ENCODE peak calls at places on chromosomes 1 and 21, in eight cellular contexts. E is pancreas; A is effector memory CD4-positive, alpha-beta T cell; G is astrocyte of the spinal cord; S is SK-N-SH; F is endothelial cell of umbilical vein; U is right atrium auricular region; P is mesendoderm. W is an unnamed sample.

GRCh38 chr1:117321680-117322609 is 45.3 kb upstream of the MAN1A2 start:
- DNase-seq in E (no peak), A (no peak), G (no peak), S (no peak), F (no peak), U (no peak), P (no peak), W (no peak)

GRCh38 chr1:224245188-224245587 is 62.1 kb downstream of the DEGS1 start:
- DNase-seq in E (no peak), A (no peak), G (peak), S (peak), F (peak), U (no peak), P (no peak), W (peak)

GRCh38 chr1:66402194-66402593 is 131.8 kb upstream of the SGIP1 start:
- DNase-seq in E (no peak), A (no peak), G (no peak), S (no peak), F (no peak), U (peak), P (no peak), W (no peak)

GRCh38 chr1:47432071-47433036 is 5.5 kb upstream of the FOXD2 start:
- DNase-seq in E (peak), A (peak), G (peak), S (peak), F (peak), U (peak), P (peak), W (peak)

GRCh38 chr1:230144010-230144614 is 77.1 kb downstream of the GALNT2 start:
- DNase-seq in E (no peak), A (no peak), G (no peak), S (no peak), F (no peak), U (no peak), P (no peak), W (no peak)

GRCh38 chr1:47866631-47867446 is 130.3 kb downstream of the TRABD2B start:
- DNase-seq in E (no peak), A (no peak), G (no peak), S (no peak), F (no peak), U (no peak), P (no peak), W (no peak)

GRCh38 chr1:3931310-3931700 is 31.2 kb upstream of the C1orf174 start:
- DNase-seq in E (no peak), A (no peak), G (no peak), S (no peak), F (no peak), U (no peak), P (no peak), W (no peak)

GRCh38 chr1:24294228-24294672 is 24.9 kb upstream of the GRHL3 start:
- DNase-seq in E (no peak), A (no peak), G (peak), S (no peak), F (peak), U (peak), P (peak), W (peak)

GRCh38 chr1:15345711-15346355 is 63.9 kb upstream of the EFHD2 start:
- DNase-seq in E (no peak), A (peak), G (no peak), S (no peak), F (no peak), U (peak), P (no peak), W (no peak)

GRCh38 chr1:203934027-203934426 is 72.6 kb downstream of the SNRPE start:
- DNase-seq in E (no peak), A (no peak), G (no peak), S (no peak), F (no peak), U (no peak), P (peak), W (no peak)

GRCh38 chr1:87140831-87141540 is 187.7 kb upstream of the LMO4 start:
- DNase-seq in E (no peak), A (no peak), G (peak), S (no peak), F (no peak), U (no peak), P (no peak), W (peak)

GRCh38 chr1:47230692-47231313 is 1.2 kb downstream of the TAL1 start:
- DNase-seq in E (no peak), A (no peak), G (no peak), S (peak), F (no peak), U (no peak), P (no peak), W (no peak)

GRCh38 chr1:19643602-19644419 is at the start of gene NBL1:
- DNase-seq in E (peak), A (peak), G (peak), S (peak), F (peak), U (no peak), P (no peak), W (peak)

GRCh38 chr1:94246692-94247145 is 9.3 kb upstream of the ARHGAP29 start:
- DNase-seq in E (no peak), A (no peak), G (no peak), S (peak), F (peak), U (no peak), P (peak), W (no peak)

GRCh38 chr1:21534674-21535378 is 25.6 kb downstream of the ALPL start:
- DNase-seq in E (no peak), A (no peak), G (peak), S (no peak), F (peak), U (no peak), P (peak), W (peak)

GRCh38 chr1:15678578-15678977 is 5.5 kb upstream of the PLEKHM2 start:
- DNase-seq in E (no peak), A (no peak), G (peak), S (no peak), F (peak), U (no peak), P (peak), W (peak)

GRCh38 chr1:97778718-97779117 is 142.1 kb downstream of the DPYD start:
- DNase-seq in E (no peak), A (no peak), G (peak), S (peak), F (no peak), U (no peak), P (no peak), W (no peak)

GRCh38 chr1:63831409-63831808 is 57.6 kb downstream of the ROR1 start:
- DNase-seq in E (no peak), A (no peak), G (no peak), S (no peak), F (no peak), U (no peak), P (no peak), W (no peak)

GRCh38 chr1:41361495-41362356 is 492 bp downstream of the FOXO6 start:
- DNase-seq in E (peak), A (no peak), G (no peak), S (peak), F (peak), U (no peak), P (peak), W (no peak)

GRCh38 chr1:209633335-209633997 is 18.8 kb downstream of the LAMB3 start:
- DNase-seq in E (no peak), A (no peak), G (no peak), S (no peak), F (no peak), U (no peak), P (no peak), W (no peak)

GRCh38 chr1:18182518-18183160 is 75.0 kb downstream of the IGSF21 start:
- DNase-seq in E (no peak), A (no peak), G (no peak), S (peak), F (no peak), U (peak), P (peak), W (peak)

GRCh38 chr1:59596432-59596831 is 218.3 kb upstream of the HOOK1 start:
- DNase-seq in E (peak), A (no peak), G (peak), S (no peak), F (peak), U (no peak), P (peak), W (peak)

GRCh38 chr1:109815809-109816791 is 52.4 kb upstream of the EPS8L3 start:
- DNase-seq in E (no peak), A (no peak), G (peak), S (no peak), F (no peak), U (no peak), P (no peak), W (no peak)

GRCh38 chr1:5701642-5702041 is 290.6 kb downstream of the NPHP4 start:
- DNase-seq in E (no peak), A (no peak), G (no peak), S (no peak), F (no peak), U (no peak), P (no peak), W (no peak)

GRCh38 chr21:33622253-33622652 is 19.3 kb downstream of the CRYZL1 start:
- DNase-seq in E (no peak), A (no peak), G (no peak), S (no peak), F (no peak), U (no peak), P (peak), W (no peak)

GRCh38 chr1:32494711-32495337 is 30.0 kb downstream of the ZBTB8B start:
- DNase-seq in E (no peak), A (no peak), G (no peak), S (no peak), F (no peak), U (no peak), P (no peak), W (no peak)

GRCh38 chr1:32498751-32499150 is 33.9 kb downstream of the ZBTB8B start:
- DNase-seq in E (no peak), A (no peak), G (no peak), S (no peak), F (no peak), U (no peak), P (no peak), W (no peak)

GRCh38 chr1:32494196-32494595 is 29.3 kb downstream of the ZBTB8B start:
- DNase-seq in E (no peak), A (no peak), G (no peak), S (peak), F (no peak), U (no peak), P (no peak), W (no peak)

GRCh38 chr1:32500387-32501209 is 35.7 kb downstream of the ZBTB8B start:
- DNase-seq in E (peak), A (no peak), G (peak), S (peak), F (peak), U (peak), P (peak), W (no peak)

GRCh38 chr1:32496127-32496526 is 31.3 kb downstream of the ZBTB8B start:
- DNase-seq in E (no peak), A (no peak), G (peak), S (no peak), F (peak), U (no peak), P (no peak), W (peak)
- H3K4me3 ChIP-seq in E (no peak), A (no peak), G (no peak), S (peak), F (peak), U (no peak), P (no peak), W (no peak)

GRCh38 chr1:239386453-239387303 is at the start of gene CHRM3:
- DNase-seq in E (peak), A (no peak), G (peak), S (peak), F (no peak), U (peak), P (peak), W (no peak)

GRCh38 chr1:239383714-239384113 is 2.7 kb upstream of the CHRM3 start:
- DNase-seq in E (no peak), A (no peak), G (no peak), S (no peak), F (no peak), U (no peak), P (no peak), W (no peak)

GRCh38 chr1:239387304-239388231 is 1.2 kb downstream of the CHRM3 start:
- DNase-seq in E (peak), A (no peak), G (peak), S (peak), F (no peak), U (no peak), P (peak), W (no peak)

GRCh38 chr1:239389703-239390102 is 3.3 kb downstream of the CHRM3 start:
- DNase-seq in E (no peak), A (no peak), G (no peak), S (peak), F (no peak), U (no peak), P (no peak), W (no peak)

GRCh38 chr1:239388578-239388977 is 2.2 kb downstream of the CHRM3 start:
- DNase-seq in E (no peak), A (no peak), G (no peak), S (no peak), F (no peak), U (no peak), P (no peak), W (no peak)
- H3K4me3 ChIP-seq in E (peak), A (no peak), G (no peak), S (no peak), F (no peak), U (no peak), P (no peak), W (no peak)

GRCh38 chr1:26096471-26096870 is 15.2 kb upstream of the PDIK1L start:
- DNase-seq in E (no peak), A (no peak), G (no peak), S (no peak), F (no peak), U (no peak), P (no peak), W (no peak)

GRCh38 chr1:26092422-26092821 is 19.2 kb upstream of the PDIK1L start:
- DNase-seq in E (no peak), A (no peak), G (no peak), S (no peak), F (no peak), U (no peak), P (peak), W (no peak)

GRCh38 chr1:26094677-26095383 is 16.8 kb upstream of the PDIK1L start:
- DNase-seq in E (peak), A (no peak), G (peak), S (peak), F (no peak), U (peak), P (peak), W (no peak)

GRCh38 chr1:26090893-26091292 is 20.7 kb upstream of the PDIK1L start:
- DNase-seq in E (no peak), A (no peak), G (no peak), S (no peak), F (no peak), U (no peak), P (no peak), W (no peak)

DNA sequence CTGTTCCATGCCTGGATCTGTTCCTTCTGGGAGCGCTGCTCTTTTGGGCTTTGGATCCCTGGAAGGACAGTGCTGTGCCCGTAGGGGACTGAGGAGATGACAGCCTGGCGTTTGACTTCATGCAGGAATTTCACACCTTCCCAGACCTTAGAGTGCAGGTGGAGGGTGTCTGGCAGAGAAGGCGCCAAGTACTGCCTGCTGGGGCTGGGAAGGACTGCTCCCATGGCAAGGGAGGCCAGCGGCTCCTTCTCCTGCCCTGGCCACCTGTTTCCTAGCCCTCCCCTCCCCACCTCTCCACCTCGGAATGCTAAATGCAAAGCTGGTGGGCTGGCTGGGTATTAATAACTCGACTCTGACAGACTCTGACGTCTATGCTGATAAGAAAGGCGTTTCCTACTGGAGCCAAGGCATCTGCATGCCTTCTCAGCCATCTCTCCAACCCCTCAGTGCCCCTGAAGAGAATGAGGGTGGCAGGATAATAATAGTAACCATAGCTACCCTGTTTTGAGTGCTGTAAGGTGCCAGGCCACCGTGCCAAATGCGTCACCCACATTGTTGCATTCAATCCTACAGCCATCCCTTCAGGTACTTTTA is 17.5 kb upstream of the PDIK1L start:
- DNase-seq in E (peak), A (no peak), G (no peak), S (no peak), F (no peak), U (no peak), P (peak), W (no peak)
- H3K4me3 ChIP-seq in E (no peak), A (no peak), G (no peak), S (no peak), F (no peak), U (peak), P (no peak), W (no peak)

GRCh38 chr1:162696286-162696862 is 64.1 kb downstream of the DDR2 start:
- DNase-seq in E (no peak), A (no peak), G (peak), S (peak), F (peak), U (peak), P (peak), W (peak)
- H3K4me3 ChIP-seq in E (no peak), A (no peak), G (no peak), S (no peak), F (no peak), U (no peak), P (no peak), W (no peak)

DNA sequence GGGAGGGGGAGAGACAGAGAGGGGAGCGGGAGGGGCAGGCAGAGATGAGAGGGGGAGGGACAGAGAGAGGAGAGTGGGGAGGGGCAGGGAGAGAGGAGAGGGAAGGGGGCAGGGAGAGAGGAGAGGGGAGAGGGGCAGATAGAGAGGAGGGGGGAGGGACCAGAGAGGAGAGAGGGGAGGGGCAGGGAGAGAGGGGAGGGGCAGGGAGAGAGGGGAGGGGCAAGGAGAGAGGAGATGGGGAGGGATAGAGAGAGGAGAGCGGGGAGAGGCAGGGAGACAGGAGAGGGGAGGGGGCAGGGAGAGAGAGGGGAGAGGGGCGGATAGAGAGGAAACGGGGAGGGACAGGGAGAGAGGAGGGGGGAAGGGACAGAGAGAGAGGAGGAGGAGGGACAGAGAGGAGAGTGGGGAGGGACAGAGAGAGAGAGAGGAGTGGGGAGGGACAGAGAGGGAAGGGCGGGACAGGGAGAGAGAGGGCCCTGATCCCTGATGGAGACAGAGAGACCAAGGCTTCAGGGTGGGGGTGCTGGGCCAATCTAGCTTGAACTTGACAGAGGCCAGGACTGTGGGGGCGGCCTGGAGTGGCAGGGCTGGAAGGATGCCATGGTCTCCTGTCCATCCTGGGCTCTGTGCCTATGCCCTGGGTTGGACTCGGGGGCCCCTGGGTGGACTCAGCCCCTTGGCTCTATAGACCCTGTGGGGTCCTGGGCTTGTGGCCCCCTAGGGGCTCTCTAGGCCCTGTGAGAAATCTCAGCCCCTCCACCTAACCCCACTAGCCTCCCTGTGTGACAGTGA is 43.6 kb downstream of the DMRTB1 start:
- DNase-seq in E (no peak), A (no peak), G (no peak), S (peak), F (no peak), U (no peak), P (peak), W (no peak)
- H3K4me3 ChIP-seq in E (no peak), A (no peak), G (no peak), S (no peak), F (no peak), U (no peak), P (no peak), W (no peak)

GRCh38 chr1:151197863-151198253 is 494 bp upstream of the PIP5K1A start:
- DNase-seq in E (no peak), A (no peak), G (no peak), S (no peak), F (no peak), U (no peak), P (no peak), W (no peak)

GRCh38 chr1:151193856-151194255 is 3.9 kb upstream of the VPS72 start:
- DNase-seq in E (no peak), A (no peak), G (no peak), S (no peak), F (no peak), U (no peak), P (no peak), W (no peak)

GRCh38 chr1:151198254-151199127 is at the start of gene PIP5K1A:
- DNase-seq in E (peak), A (peak), G (peak), S (peak), F (peak), U (peak), P (peak), W (peak)

GRCh38 chr1:151193304-151193703 is 3.3 kb upstream of the VPS72 start:
- DNase-seq in E (no peak), A (no peak), G (no peak), S (no peak), F (no peak), U (no peak), P (no peak), W (no peak)

DNA sequence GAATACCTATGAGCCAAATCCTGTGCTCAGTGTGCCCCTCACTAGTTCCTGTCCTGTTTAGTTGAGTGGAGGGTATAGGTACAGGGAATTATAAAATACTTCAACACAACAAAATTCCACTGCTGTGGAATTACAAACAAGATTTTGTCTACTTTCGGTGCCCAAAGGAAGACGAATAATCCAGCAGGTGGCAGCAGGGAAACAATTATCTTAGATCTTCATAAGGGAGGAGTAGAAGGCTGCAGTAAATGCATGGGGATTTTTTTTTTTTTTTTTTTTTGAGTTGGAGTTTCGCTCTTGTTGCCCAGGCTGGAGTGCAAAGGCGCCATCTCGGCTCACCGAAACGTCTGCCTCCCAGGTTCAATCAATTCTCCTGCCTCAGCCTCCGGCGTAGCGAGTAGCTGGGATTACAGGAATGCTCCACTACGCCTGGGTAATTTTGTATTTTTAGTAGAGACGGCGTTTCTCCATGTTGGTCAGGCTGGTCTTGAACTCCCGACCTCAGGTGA is 2.0 kb upstream of the PIP5K1A start:
- DNase-seq in E (peak), A (peak), G (peak), S (peak), F (peak), U (no peak), P (peak), W (peak)
- H3K4me3 ChIP-seq in E (no peak), A (no peak), G (no peak), S (peak), F (peak), U (no peak), P (no peak), W (no peak)